ENCODE peak calls at places on chromosomes 16 and 17, in four cellular contexts. Q is mesendoderm, T is mammary epithelial cell, W is left ventricle myocardium inferior. C is an unnamed sample.

GRCh38 chr16:84501077-84501735 is 3.3 kb downstream of the MEAK7 start:
- DNase-seq in T (peak), W (no peak), Q (no peak), C (no peak)

GRCh38 chr16:1028524-1029258 is 43.9 kb upstream of the SSTR5 start:
- DNase-seq in Q (no peak), W (no peak), T (no peak), C (no peak)

GRCh38 chr16:2236362-2237075 is at the start of gene DNASE1L2:
- DNase-seq in T (no peak), Q (peak), W (no peak), C (peak)

GRCh38 chr17:67639555-67639954 is 78.2 kb upstream of the NOL11 start:
- DNase-seq in T (no peak), W (no peak), Q (no peak), C (no peak)

GRCh38 chr17:51397361-51398127 is 137.2 kb downstream of the UTP18 start:
- DNase-seq in T (peak), W (no peak), Q (peak), C (no peak)

GRCh38 chr16:79997257-79997656 is 396.7 kb upstream of the MAF start:
- DNase-seq in W (no peak), Q (peak), T (no peak), C (no peak)

GRCh38 chr17:83100853-83101391 is 21.5 kb downstream of the METRNL start:
- DNase-seq in T (no peak), Q (no peak), W (no peak), C (peak)

GRCh38 chr16:46427340-46428107 is 193.7 kb downstream of the SHCBP1 start:
- DNase-seq in T (no peak), Q (no peak), W (no peak), C (peak)

GRCh38 chr16:67162439-67163163 is 1.9 kb upstream of the HSF4 start:
- DNase-seq in W (no peak), T (no peak), Q (peak), C (peak)

GRCh38 chr17:52106638-52107261 is 51.8 kb downstream of the CA10 start:
- DNase-seq in W (no peak), T (peak), Q (peak), C (peak)

GRCh38 chr17:10177921-10178788 is 20.3 kb downstream of the GAS7 start:
- DNase-seq in T (no peak), W (no peak), Q (peak), C (peak)

GRCh38 chr16:12788758-12789157 is 14.9 kb downstream of the CPPED1 start:
- DNase-seq in Q (no peak), W (no peak), T (no peak), C (no peak)

GRCh38 chr16:58365623-58366022 is 26.6 kb upstream of the GINS3 start:
- DNase-seq in W (no peak), T (peak), Q (no peak), C (no peak)

GRCh38 chr16:56625140-56625942 is at the start of gene MT1E:
- DNase-seq in T (peak), Q (peak), W (peak), C (peak)

GRCh38 chr17:43791589-43791988 is 11.4 kb downstream of the CFAP97D1 start:
- DNase-seq in Q (peak), T (peak), W (no peak), C (no peak)

DNA sequence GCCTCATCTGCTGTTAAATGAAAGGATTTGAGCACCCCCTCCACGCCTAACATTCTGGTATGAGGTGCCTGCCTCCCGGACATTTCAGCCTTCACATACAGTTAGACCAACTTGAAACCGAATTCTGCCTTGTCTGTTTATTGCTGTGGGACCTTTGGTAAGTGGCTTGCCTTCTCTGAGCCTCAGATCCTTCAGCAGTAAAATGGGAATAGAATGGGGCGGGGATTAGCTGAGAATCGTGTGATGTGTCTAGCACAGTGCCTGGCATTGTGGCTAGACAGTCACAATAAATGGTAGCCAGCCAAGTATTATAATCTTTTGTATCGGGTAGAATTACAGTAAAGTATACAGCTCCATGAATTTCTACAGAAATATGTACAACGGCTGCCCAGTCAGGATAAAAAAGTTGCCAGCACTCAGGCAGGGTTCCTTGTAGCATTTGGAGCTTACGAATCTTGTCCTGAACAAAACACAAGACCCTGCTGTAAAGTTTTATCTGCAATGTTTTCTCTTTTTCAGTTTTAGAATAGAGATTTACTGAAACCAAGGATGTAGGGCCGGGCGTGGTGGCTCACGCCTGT is 781 bp downstream of the TMC7 start:
- DNase-seq in W (no peak), Q (no peak), T (peak), C (no peak)
- H3K27ac ChIP-seq in W (peak), Q (no peak), T (peak), C (peak)

GRCh38 chr17:7441202-7441705 is 1.9 kb downstream of the FGF11 start:
- DNase-seq in Q (no peak), W (no peak), T (no peak), C (peak)
- H3K27ac ChIP-seq in Q (no peak), W (peak), T (no peak), C (no peak)

GRCh38 chr17:29563816-29564215 is 3.0 kb downstream of the ABHD15 start:
- DNase-seq in T (no peak), Q (no peak), W (no peak), C (no peak)

GRCh38 chr17:29562615-29563014 is 4.2 kb downstream of the ABHD15 start:
- DNase-seq in Q (no peak), W (no peak), T (no peak), C (peak)

GRCh38 chr17:29559640-29560039 is 7.2 kb downstream of the ABHD15 start:
- DNase-seq in W (no peak), Q (no peak), T (no peak), C (peak)

GRCh38 chr17:29560306-29560705 is 6.5 kb downstream of the ABHD15 start:
- DNase-seq in W (no peak), T (no peak), Q (no peak), C (no peak)

DNA sequence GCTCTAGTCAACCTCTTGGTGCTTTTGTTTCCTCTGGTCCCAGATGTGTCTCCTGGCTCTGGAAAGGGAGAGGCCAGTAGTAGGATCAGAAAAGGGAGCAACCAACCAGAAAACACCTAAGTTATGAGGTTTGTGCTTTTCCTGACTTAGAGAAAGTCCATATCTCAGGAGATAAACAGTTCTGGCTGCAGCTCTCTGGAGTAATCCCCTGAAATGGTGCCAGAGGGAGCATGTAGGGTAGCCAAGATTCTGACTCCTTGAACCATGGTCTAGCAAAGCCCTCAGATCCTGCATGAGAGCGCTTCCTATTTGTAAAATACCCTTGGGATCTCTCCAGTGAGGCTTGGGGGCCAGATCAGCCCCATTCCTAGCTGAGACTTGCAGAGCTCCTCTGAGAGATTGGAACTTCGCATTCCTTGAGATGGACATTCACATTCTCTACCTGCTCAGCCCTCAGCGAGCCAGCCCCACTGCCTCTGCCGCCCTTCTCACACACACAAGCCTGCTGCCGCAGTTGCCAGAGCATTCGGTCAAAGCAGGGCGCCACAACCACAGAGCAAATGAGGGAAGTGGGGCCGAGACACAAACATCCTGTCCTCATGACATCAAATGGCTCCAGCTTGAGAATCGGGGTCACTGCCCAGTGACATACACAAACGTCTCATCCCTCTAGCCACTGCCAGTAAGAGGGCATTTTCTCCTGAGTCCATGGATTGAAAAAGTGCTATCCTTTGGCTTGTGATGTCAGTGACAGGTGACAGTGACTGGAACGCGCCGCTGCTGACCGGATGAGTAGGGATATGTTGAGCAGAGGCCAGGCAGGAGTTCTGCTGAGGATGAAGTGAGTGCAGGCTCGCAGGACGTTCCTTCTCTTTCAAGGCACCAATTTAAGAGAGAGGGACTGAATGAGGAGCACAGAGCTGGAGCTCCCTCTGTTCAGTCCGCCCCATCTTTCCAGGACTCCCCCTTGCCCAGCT is 5.0 kb downstream of the ABHD15 start:
- DNase-seq in T (no peak), W (no peak), Q (no peak), C (peak)
- H3K27ac ChIP-seq in T (no peak), W (peak), Q (no peak), C (no peak)

DNA sequence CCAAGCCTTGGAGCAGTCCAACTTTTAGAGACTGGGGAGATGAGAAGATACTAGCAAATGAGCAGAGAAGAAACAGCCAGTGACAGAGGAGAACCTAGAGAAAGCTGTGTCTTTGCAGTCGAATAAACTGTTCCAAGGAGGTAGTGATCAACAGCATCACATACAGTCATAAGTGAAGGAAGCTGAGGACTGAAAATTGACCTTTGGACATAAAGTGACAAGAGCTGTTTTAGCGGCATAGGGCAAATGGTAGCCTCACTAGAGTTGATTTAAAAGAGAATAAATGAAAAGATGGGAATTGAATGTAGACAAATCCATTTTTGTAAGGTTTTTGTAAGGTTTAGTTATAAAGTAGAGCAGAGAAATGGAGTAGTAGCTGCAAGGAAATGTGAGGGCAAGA is 131.2 kb upstream of the HLF start:
- DNase-seq in T (no peak), W (no peak), Q (no peak), C (no peak)
- H3K27ac ChIP-seq in T (no peak), W (no peak), Q (no peak), C (no peak)

GRCh38 chr17:75151893-75152292 is 2.4 kb downstream of the JPT1 start:
- DNase-seq in W (no peak), Q (peak), T (no peak), C (no peak)
- H3K27ac ChIP-seq in W (no peak), Q (no peak), T (no peak), C (no peak)

GRCh38 chr17:41992576-41992975 is 24.7 kb downstream of the DNAJC7 start:
- DNase-seq in Q (no peak), W (no peak), T (no peak), C (peak)
- H3K27ac ChIP-seq in Q (no peak), W (no peak), T (no peak), C (peak)